ENCODE peak calls at places on chromosomes 1 and 21, in five cellular contexts. One of them, this sample, is unnamed.

GRCh38 chr1:243738020-243738419 is 112.0 kb downstream of the AKT3 start:
- DNase-seq in H9: no peak
- DNase-seq in mesenchymal stem cell: no peak
- DNase-seq in mesendoderm: no peak
- DNase-seq in neuronal stem cell: no peak
- DNase-seq in this sample: no peak

GRCh38 chr1:186617860-186618780 is 62.1 kb downstream of the PTGS2 start:
- DNase-seq in mesenchymal stem cell: no peak
- DNase-seq in mesendoderm: no peak
- DNase-seq in neuronal stem cell: no peak
- DNase-seq in H9: no peak
- DNase-seq in this sample: no peak

GRCh38 chr1:20375563-20375962 is 84.9 kb downstream of the VWA5B1 start:
- DNase-seq in H9: no peak
- DNase-seq in neuronal stem cell: no peak
- DNase-seq in mesenchymal stem cell: peak
- DNase-seq in mesendoderm: no peak
- DNase-seq in this sample: peak

GRCh38 chr1:154344977-154345837 is 19.9 kb downstream of the ATP8B2 start:
- DNase-seq in H9: peak
- DNase-seq in mesenchymal stem cell: peak
- DNase-seq in mesendoderm: peak
- DNase-seq in neuronal stem cell: no peak
- DNase-seq in this sample: peak

GRCh38 chr1:43491056-43491455 is 37.3 kb upstream of the HYI start:
- DNase-seq in H9: no peak
- DNase-seq in mesenchymal stem cell: no peak
- DNase-seq in mesendoderm: no peak
- DNase-seq in neuronal stem cell: no peak
- DNase-seq in this sample: no peak

GRCh38 chr1:66549017-66549416 is 15.1 kb downstream of the SGIP1 start:
- DNase-seq in neuronal stem cell: no peak
- DNase-seq in H9: no peak
- DNase-seq in mesenchymal stem cell: no peak
- DNase-seq in mesendoderm: no peak
- DNase-seq in this sample: no peak

GRCh38 chr21:42489006-42489563 is 6.9 kb downstream of the RSPH1 start:
- DNase-seq in neuronal stem cell: no peak
- DNase-seq in mesenchymal stem cell: no peak
- DNase-seq in H9: no peak
- DNase-seq in mesendoderm: no peak
- DNase-seq in this sample: no peak

GRCh38 chr1:48793863-48794262 is 17.2 kb upstream of the BEND5 start:
- DNase-seq in H9: no peak
- DNase-seq in neuronal stem cell: no peak
- DNase-seq in mesenchymal stem cell: no peak
- DNase-seq in mesendoderm: no peak
- DNase-seq in this sample: no peak

GRCh38 chr1:205950280-205950679 is 7.0 kb upstream of the SLC26A9 start:
- DNase-seq in mesendoderm: no peak
- DNase-seq in neuronal stem cell: no peak
- DNase-seq in mesenchymal stem cell: no peak
- DNase-seq in H9: no peak
- DNase-seq in this sample: peak

GRCh38 chr1:40755052-40755451 is 28.5 kb upstream of the KCNQ4 start:
- DNase-seq in mesendoderm: no peak
- DNase-seq in neuronal stem cell: no peak
- DNase-seq in H9: no peak
- DNase-seq in mesenchymal stem cell: peak
- DNase-seq in this sample: no peak

GRCh38 chr1:47330212-47330611 is 3.4 kb upstream of the CMPK1 start:
- DNase-seq in mesenchymal stem cell: no peak
- DNase-seq in mesendoderm: no peak
- DNase-seq in H9: no peak
- DNase-seq in neuronal stem cell: no peak
- DNase-seq in this sample: no peak

GRCh38 chr1:145995964-145996432 is 381 bp downstream of the TXNIP start:
- DNase-seq in neuronal stem cell: no peak
- DNase-seq in H9: no peak
- DNase-seq in mesendoderm: no peak
- DNase-seq in mesenchymal stem cell: no peak
- DNase-seq in this sample: no peak

GRCh38 chr1:99659755-99660210 is 13.9 kb downstream of the PALMD start:
- DNase-seq in neuronal stem cell: no peak
- DNase-seq in mesenchymal stem cell: peak
- DNase-seq in mesendoderm: peak
- DNase-seq in H9: no peak
- DNase-seq in this sample: peak

GRCh38 chr21:45308211-45309068 is 20.7 kb upstream of the POFUT2 start:
- DNase-seq in mesenchymal stem cell: peak
- DNase-seq in H9: no peak
- DNase-seq in mesendoderm: no peak
- DNase-seq in neuronal stem cell: no peak
- DNase-seq in this sample: peak

GRCh38 chr1:224673161-224673560 is 57.0 kb downstream of the CNIH3 start:
- DNase-seq in mesendoderm: no peak
- DNase-seq in neuronal stem cell: no peak
- DNase-seq in mesenchymal stem cell: no peak
- DNase-seq in H9: no peak
- DNase-seq in this sample: no peak

GRCh38 chr1:163071381-163072255 is 2.5 kb downstream of the RGS4 start:
- DNase-seq in mesenchymal stem cell: peak
- DNase-seq in H9: peak
- DNase-seq in mesendoderm: peak
- DNase-seq in neuronal stem cell: peak
- DNase-seq in this sample: peak

GRCh38 chr1:94819584-94819944 is 593 bp upstream of the SLC44A3 start:
- DNase-seq in mesenchymal stem cell: no peak
- DNase-seq in mesendoderm: no peak
- DNase-seq in H9: no peak
- DNase-seq in neuronal stem cell: no peak
- DNase-seq in this sample: no peak

GRCh38 chr1:94820918-94821317 is 761 bp downstream of the SLC44A3 start:
- DNase-seq in mesendoderm: no peak
- DNase-seq in H9: no peak
- DNase-seq in mesenchymal stem cell: peak
- DNase-seq in neuronal stem cell: no peak
- DNase-seq in this sample: no peak

GRCh38 chr1:94821636-94822305 is 1.6 kb downstream of the SLC44A3 start:
- DNase-seq in mesenchymal stem cell: no peak
- DNase-seq in H9: no peak
- DNase-seq in mesendoderm: no peak
- DNase-seq in neuronal stem cell: no peak
- DNase-seq in this sample: no peak

GRCh38 chr1:94817697-94818096 is 2.5 kb upstream of the SLC44A3 start:
- DNase-seq in mesendoderm: no peak
- DNase-seq in neuronal stem cell: no peak
- DNase-seq in H9: no peak
- DNase-seq in mesenchymal stem cell: no peak
- DNase-seq in this sample: no peak

GRCh38 chr1:94819945-94820746 is at the start of gene SLC44A3:
- DNase-seq in neuronal stem cell: peak
- DNase-seq in mesendoderm: peak
- DNase-seq in mesenchymal stem cell: peak
- DNase-seq in H9: peak
- DNase-seq in this sample: peak
- H3K4me2 ChIP-seq in neuronal stem cell: peak
- H3K4me2 ChIP-seq in mesendoderm: peak
- H3K4me2 ChIP-seq in mesenchymal stem cell: peak
- H3K4me2 ChIP-seq in H9: peak
- H3K4me2 ChIP-seq in this sample: peak

GRCh38 chr1:202319381-202320080 is 22.2 kb downstream of the UBE2T start:
- DNase-seq in H9: no peak
- DNase-seq in mesenchymal stem cell: peak
- DNase-seq in mesendoderm: no peak
- DNase-seq in neuronal stem cell: no peak
- DNase-seq in this sample: peak
- H3K23ac ChIP-seq in H9: no peak
- H3K23ac ChIP-seq in mesenchymal stem cell: no peak
- H3K23ac ChIP-seq in mesendoderm: no peak
- H3K23ac ChIP-seq in neuronal stem cell: peak
- H3K23ac ChIP-seq in this sample: no peak

DNA sequence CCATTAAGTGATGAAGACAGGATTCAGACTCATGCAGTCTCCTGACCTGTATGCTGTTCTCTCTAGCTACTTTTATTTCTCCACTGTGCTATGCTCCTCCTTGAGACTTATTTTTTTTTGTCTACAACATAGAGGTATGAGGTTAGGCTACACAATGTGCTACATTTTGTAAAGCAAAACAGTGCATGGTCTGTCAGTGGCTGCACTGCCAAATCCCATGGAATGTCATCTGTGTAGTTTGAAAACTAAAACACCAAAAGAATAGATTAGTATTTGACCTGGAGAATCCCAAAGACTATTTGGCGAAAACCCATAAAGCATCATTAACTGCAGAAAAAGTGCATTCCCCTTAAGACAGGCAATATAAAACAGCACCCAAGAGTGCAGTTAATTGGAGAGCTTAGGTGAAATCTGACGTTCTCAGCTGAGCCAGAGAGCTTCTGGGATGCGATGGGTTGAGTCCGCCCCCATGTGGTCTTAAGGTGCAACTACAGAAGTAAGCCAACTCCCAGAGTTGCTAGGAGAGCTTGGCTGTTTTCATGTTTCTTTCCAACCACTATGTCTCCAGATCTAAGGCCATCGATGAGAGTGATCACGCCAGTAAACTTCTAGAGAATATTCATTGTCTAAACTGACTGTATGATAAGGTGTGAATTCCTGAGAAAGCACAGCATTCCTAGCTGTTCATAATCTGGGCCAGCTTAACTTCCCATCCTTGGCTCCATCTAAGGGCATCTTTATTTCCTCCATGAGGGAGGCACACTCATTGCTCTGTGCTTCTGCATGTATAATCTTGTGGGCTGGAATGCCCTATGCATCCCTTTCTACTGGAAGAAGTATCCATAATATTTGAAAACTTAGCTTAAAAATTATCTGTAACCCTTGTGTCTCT is 20.7 kb upstream of the CYP2J2 start:
- DNase-seq in H9: peak
- DNase-seq in neuronal stem cell: peak
- DNase-seq in mesenchymal stem cell: peak
- DNase-seq in mesendoderm: peak
- DNase-seq in this sample: peak
- H3K4me2 ChIP-seq in H9: no peak
- H3K4me2 ChIP-seq in neuronal stem cell: no peak
- H3K4me2 ChIP-seq in mesenchymal stem cell: no peak
- H3K4me2 ChIP-seq in mesendoderm: no peak
- H3K4me2 ChIP-seq in this sample: no peak

GRCh38 chr1:18447509-18448220 is 33.1 kb upstream of the KLHDC7A start:
- DNase-seq in mesendoderm: peak
- DNase-seq in H9: no peak
- DNase-seq in neuronal stem cell: no peak
- DNase-seq in mesenchymal stem cell: no peak
- DNase-seq in this sample: no peak
- H3K23ac ChIP-seq in mesendoderm: peak
- H3K23ac ChIP-seq in H9: no peak
- H3K23ac ChIP-seq in neuronal stem cell: no peak
- H3K23ac ChIP-seq in mesenchymal stem cell: no peak
- H3K23ac ChIP-seq in this sample: no peak